ENCODE peak calls at places on chromosomes 6 and 20, in seven cellular contexts. H is hepatocyte, I is uterus, S is dorsolateral prefrontal cortex, X is fibroblast of mammary gland, C is mucosa of descending colon, O is lung. K is an unnamed sample.

GRCh38 chr20:5181955-5182354 is 55.1 kb downstream of the CDS2 start:
- DNase-seq in H (no peak), I (no peak), S (no peak), X (peak), C (no peak), O (no peak), K (no peak)

GRCh38 chr6:35736293-35736894 is 438 bp upstream of the ARMC12 start:
- DNase-seq in H (peak), I (peak), S (peak), X (peak), C (peak), O (peak), K (peak)

GRCh38 chr6:35496036-35496850 is 636 bp downstream of the TEAD3 start:
- DNase-seq in H (peak), I (peak), S (no peak), X (no peak), C (peak), O (peak), K (peak)

GRCh38 chr6:131807644-131808459 is at the start of gene ENPP1:
- DNase-seq in H (peak), I (peak), S (peak), X (peak), C (peak), O (peak), K (peak)

GRCh38 chr20:48794360-48794759 is 33.4 kb downstream of the PREX1 start:
- DNase-seq in H (no peak), I (no peak), S (no peak), X (no peak), C (no peak), O (no peak), K (no peak)

GRCh38 chr20:20658123-20658522 is 54.3 kb downstream of the RALGAPA2 start:
- DNase-seq in H (no peak), I (no peak), S (no peak), X (no peak), C (no peak), O (no peak), K (no peak)

GRCh38 chr20:36203861-36204260 is 32.4 kb upstream of the AAR2 start:
- DNase-seq in H (no peak), I (no peak), S (no peak), X (no peak), C (no peak), O (no peak), K (no peak)

GRCh38 chr6:169792306-169793015 is 41.0 kb downstream of the ERMARD start:
- DNase-seq in H (no peak), I (no peak), S (no peak), X (no peak), C (no peak), O (peak), K (no peak)

GRCh38 chr20:22746957-22747356 is 162.6 kb upstream of the FOXA2 start:
- DNase-seq in H (no peak), I (no peak), S (no peak), X (no peak), C (no peak), O (no peak), K (no peak)

GRCh38 chr6:113596477-113596876 is 260.7 kb upstream of the MARCKS start:
- DNase-seq in H (no peak), I (no peak), S (no peak), X (no peak), C (peak), O (no peak), K (no peak)

GRCh38 chr6:127776320-127776719 is 124.5 kb downstream of the THEMIS start:
- DNase-seq in H (no peak), I (no peak), S (no peak), X (no peak), C (no peak), O (no peak), K (no peak)

GRCh38 chr20:42610070-42610469 is 579.6 kb downstream of the PTPRT start:
- DNase-seq in H (no peak), I (no peak), S (no peak), X (no peak), C (no peak), O (no peak), K (no peak)

GRCh38 chr6:93419304-93420162 is at the start of gene EPHA7:
- DNase-seq in H (peak), I (peak), S (peak), X (peak), C (peak), O (peak), K (peak)

GRCh38 chr6:14217728-14218637 is 100.4 kb downstream of the CD83 start:
- DNase-seq in H (no peak), I (no peak), S (no peak), X (no peak), C (peak), O (peak), K (no peak)

DNA sequence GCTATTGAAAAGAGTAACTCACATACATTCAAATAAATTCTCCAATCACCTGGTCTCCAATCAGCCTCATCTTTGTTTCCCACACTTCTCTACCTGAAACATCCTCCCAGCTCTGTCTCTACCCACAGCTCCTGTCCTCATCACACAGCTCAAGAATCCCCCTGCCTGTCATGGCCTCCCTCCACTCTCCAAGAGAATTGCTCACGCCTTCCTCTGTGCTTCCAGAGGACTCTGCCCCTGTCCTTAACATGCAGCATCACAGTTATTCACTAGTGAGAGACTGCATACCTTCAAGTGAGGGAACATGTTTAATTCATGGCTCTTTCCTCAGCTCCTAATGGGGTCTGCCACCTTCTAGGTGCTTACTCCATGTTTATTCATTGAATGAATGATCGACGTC is 295.9 kb downstream of the MAFB start:
- DNase-seq in H (no peak), I (no peak), S (no peak), X (no peak), C (no peak), O (no peak), K (no peak)
- TF ChIP-seq CTCF in H (no peak), I (no peak), S (no peak), X (no peak), C (no peak), O (no peak), K (no peak)

DNA sequence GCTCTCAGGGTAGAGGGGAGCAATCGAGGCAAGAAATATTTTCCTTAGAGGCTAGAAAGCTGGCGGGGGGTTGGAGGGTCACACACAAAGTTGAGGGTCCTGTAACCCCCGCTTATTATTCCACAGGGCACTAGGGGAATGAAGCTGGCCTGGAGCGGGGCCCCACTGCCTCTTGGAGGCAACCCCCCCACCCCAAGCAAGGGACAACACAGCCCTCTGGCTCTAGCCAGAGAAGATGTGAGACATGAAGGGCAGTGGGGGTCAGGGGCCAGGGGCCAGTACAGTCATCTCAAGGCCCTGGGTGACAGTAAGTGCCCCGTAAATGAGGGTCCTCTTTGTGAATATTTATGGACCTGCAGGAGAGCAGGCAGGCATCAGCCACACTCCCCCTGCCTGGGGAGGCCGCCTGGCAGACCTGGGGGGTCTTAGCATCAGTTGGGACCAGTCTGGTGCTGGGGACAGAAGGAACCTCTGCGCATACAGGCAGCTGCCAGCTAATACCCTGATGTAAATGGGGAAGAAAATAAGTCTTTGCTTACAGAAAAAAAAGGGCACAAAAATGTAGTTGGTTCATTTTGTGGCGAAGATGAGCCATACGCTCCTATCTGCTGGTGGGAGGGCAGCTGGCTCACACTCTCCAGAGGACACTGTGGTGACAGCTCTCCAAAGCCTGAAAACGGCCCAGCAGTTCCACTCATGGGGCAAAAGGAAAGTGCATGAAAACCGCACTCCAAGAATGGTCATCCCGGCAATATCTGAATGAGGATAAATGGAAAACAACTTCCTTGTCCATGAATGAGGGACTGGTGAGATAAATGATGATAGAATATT is 21.9 kb downstream of the SPATA2 start:
- DNase-seq in H (no peak), I (no peak), S (no peak), X (no peak), C (no peak), O (no peak), K (no peak)
- H3K4me3 ChIP-seq in H (no peak), I (no peak), S (no peak), X (no peak), C (no peak), O (no peak), K (no peak)

GRCh38 chr6:144213293-144213692 is 63.0 kb downstream of the STX11 start:
- DNase-seq in H (no peak), I (no peak), S (no peak), X (no peak), C (no peak), O (no peak), K (no peak)

GRCh38 chr6:144214029-144214428 is 63.7 kb downstream of the STX11 start:
- DNase-seq in H (no peak), I (no peak), S (no peak), X (no peak), C (no peak), O (no peak), K (no peak)

GRCh38 chr6:144214622-144215401 is 64.5 kb downstream of the STX11 start:
- DNase-seq in H (no peak), I (no peak), S (no peak), X (no peak), C (no peak), O (no peak), K (no peak)

GRCh38 chr6:144215402-144215931 is 65.2 kb downstream of the STX11 start:
- DNase-seq in H (peak), I (peak), S (peak), X (peak), C (peak), O (no peak), K (no peak)

DNA sequence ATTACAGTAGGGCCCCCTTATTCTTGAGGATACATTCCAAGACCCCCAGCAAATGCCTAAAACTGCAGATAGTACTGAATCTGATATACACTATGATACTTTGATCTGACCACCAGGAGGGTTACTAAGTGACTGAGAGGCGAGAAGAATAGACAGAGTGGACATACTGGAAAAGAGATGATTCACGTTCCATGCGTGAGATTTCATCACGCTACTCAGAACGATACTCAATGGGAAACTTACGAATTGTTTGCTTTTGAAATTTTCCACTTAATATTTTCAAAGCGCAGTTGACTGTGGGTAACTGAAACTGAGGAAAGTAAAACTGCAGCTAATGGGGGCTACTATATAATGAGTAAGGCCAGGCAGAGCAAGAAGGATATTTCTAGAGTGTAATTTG is 60.8 kb downstream of the STX11 start:
- DNase-seq in H (no peak), I (no peak), S (no peak), X (no peak), C (no peak), O (no peak), K (no peak)
- TF ChIP-seq CTCF in H (no peak), I (no peak), S (no peak), X (no peak), C (no peak), O (no peak), K (no peak)

GRCh38 chr20:54379893-54380292 is 95.5 kb upstream of the DOK5 start:
- DNase-seq in H (no peak), I (no peak), S (no peak), X (no peak), C (no peak), O (no peak), K (no peak)
- H3K4me3 ChIP-seq in H (no peak), I (no peak), S (no peak), X (no peak), C (no peak), O (no peak), K (no peak)

DNA sequence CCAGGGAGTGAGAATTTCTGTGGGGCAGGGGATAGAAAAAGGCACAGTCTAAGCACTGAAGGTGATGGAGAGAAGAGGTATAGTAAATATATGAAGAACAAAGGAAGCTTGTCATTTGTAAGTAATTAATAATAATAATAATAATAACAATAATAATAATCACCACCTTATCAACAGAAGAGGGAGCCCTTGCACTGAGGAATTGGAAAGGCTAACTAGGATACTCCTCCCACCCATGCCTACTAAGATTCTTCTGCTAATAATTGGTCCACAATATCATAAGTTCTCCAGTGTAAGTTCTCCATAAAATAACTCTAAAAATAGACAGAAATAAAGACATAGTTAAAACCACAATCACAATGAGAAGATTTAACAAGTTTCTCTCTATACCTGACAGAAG is 912 bp upstream of the OR12D3 start:
- DNase-seq in H (peak), I (no peak), S (no peak), X (peak), C (no peak), O (no peak), K (no peak)
- TF ChIP-seq CTCF in H (peak), I (no peak), S (no peak), X (no peak), C (no peak), O (no peak), K (no peak)

DNA sequence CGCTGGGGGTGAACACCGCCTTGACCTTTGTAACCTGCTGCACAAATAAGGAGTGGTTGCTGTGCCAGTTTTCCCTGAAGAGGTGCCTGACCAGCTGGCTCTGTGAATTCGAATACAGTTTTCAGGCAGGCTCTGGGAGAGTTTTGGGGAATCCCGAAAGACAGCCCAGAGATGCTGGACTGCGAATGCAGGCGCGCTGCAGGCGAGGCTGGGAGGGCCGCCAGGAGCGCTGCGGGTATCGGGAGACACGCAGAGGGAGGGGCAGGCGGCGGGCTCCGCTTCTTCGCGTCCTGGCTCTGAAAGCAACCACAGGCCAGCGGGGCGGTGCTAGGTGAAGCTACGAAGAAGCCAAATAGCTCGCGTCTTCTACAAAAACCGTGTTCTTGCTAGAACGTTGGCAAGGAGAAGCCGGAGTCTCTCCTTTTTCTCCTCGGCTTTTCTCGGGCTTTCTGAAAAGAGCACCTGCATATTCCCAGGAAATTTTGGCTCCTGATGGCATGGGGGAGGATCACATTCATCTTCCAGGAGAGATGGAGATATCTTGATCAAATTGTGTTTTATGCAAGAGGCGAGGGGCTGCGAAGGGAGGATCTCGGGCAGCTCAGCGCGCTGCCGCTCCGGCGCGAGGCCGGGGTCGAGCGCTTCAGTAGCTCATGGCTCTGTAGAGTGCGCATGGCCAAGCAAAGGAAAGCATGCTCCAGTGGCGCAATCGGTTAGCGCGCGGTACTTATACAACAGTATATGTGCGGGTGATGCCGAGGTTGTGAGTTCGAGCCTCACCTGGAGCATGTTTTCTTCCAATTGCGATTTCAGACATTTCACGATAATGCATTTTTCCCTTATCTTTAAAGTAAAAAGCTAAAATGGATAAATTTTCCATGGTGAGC is 158.1 kb upstream of the ZNF184 start:
- DNase-seq in H (peak), I (no peak), S (peak), X (peak), C (peak), O (no peak), K (peak)
- H3K4me3 ChIP-seq in H (peak), I (peak), S (peak), X (peak), C (no peak), O (no peak), K (peak)

DNA sequence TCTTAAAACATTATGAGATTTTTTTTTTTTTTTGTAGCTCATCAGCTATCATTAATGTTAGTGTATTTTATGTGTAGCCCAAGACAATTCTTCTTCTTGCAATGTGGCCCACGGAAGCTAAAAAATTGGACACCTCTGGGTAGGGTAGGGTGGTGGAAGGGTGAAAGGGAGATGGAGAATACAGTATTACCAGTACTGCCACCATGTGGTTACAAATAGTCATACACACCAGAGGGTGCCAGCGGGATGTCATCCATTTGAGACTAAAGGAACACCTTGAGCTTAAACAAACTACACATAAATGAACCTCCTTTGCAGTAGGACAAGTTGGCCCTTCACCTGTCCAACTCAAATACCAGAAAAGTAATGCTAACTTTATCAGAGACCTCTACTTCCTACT is 601.9 kb downstream of the HTR1B start:
- DNase-seq in H (peak), I (no peak), S (no peak), X (no peak), C (peak), O (no peak), K (peak)
- TF ChIP-seq CTCF in H (peak), I (no peak), S (no peak), X (peak), C (no peak), O (no peak), K (peak)

GRCh38 chr6:37353761-37354525 is at the start of gene RNF8:
- DNase-seq in H (peak), I (peak), S (peak), X (peak), C (peak), O (peak), K (peak)
- H3K4me3 ChIP-seq in H (peak), I (peak), S (peak), X (peak), C (peak), O (peak), K (peak)